ENCODE peak calls at places on chromosomes 4 and X, in six cellular contexts. E is gastrocnemius medialis; S is K562; X is AG04450; J is CD4-positive, CD25-positive, alpha-beta regulatory T cell; K is esophagus squamous epithelium. V is an unnamed sample.

GRCh38 chr4:4919926-4920325 is 60.5 kb downstream of the MSX1 start:
- DNase-seq in X (no peak), J (no peak), S (no peak), K (no peak), E (peak; percentile 17), V (no peak)

GRCh38 chr4:156662921-156663320 is 308.7 kb downstream of the PDGFC start:
- DNase-seq in J (no peak), X (no peak), S (no peak), E (no peak), K (no peak), V (no peak)

GRCh38 chr4:85595098-85595775 is 120.3 kb downstream of the ARHGAP24 start:
- DNase-seq in S (no peak), K (no peak), X (no peak), J (no peak), E (no peak), V (no peak)

GRCh38 chrX:123157586-123157985 is 26.5 kb upstream of the GRIA3 start:
- DNase-seq in S (no peak), E (no peak), X (no peak), K (no peak), J (no peak), V (no peak)

GRCh38 chr4:79603681-79604080 is 195.7 kb upstream of the GK2 start:
- DNase-seq in K (no peak), S (no peak), E (no peak), J (no peak), X (no peak), V (no peak)

GRCh38 chrX:153668423-153669173 is 5.0 kb downstream of the PNCK start:
- DNase-seq in J (no peak), X (no peak), E (no peak), S (no peak), K (no peak), V (no peak)

GRCh38 chr4:47913858-47914218 is 545 bp downstream of the NFXL1 start:
- DNase-seq in K (no peak), J (peak; percentile 14), X (no peak), E (peak; percentile 28), S (no peak), V (peak; percentile 36)

GRCh38 chr4:156894234-156894633 is 77.4 kb downstream of the PDGFC start:
- DNase-seq in J (no peak), S (no peak), X (no peak), E (no peak), K (no peak), V (no peak)

GRCh38 chr4:157099506-157099905 is 23.6 kb downstream of the GLRB start:
- DNase-seq in K (no peak), J (no peak), X (no peak), S (no peak), E (no peak), V (no peak)

DNA sequence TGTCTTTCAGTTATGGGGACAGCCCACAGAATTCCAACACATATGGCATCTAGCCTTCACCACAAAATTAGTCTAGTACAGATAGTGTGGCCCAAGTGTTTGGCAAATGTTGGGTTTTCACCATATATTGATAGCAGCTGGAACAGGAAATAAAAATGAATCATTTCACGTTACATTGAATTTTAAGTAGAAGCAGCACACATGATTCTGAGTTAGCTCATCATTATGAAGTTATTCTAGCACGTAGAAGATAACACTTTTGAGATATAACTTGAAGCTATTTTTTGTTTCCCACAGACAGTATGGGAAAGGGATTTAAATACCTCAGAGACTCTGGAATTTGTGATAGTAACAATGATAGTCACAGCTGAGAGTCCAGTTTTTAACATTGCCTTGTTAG is 118.7 kb downstream of the FAT4 start:
- DNase-seq in E (no peak), J (no peak), X (peak; percentile 3), S (no peak), K (no peak), V (no peak)
- H3K27ac ChIP-seq in E (no peak overlapping the region), J (no peak overlapping the region), X (no peak overlapping the region), S (no peak overlapping the region), K (peak overlapping the region; percentile 29), V (no peak overlapping the region)

GRCh38 chr4:336099-336892 is 1.3 kb upstream of the ZNF141 start:
- DNase-seq in J (no peak), E (no peak), X (no peak), S (no peak), K (no peak), V (no peak)

GRCh38 chr4:338759-339097 is 1.1 kb downstream of the ZNF141 start:
- DNase-seq in J (no peak), K (no peak), X (no peak), S (no peak), E (no peak), V (no peak)

GRCh38 chr4:336893-337142 is 796 bp upstream of the ZNF141 start:
- DNase-seq in X (no peak), S (no peak), K (no peak), E (no peak), J (no peak), V (no peak)

GRCh38 chr4:337932-338758 is 531 bp downstream of the ZNF141 start:
- DNase-seq in E (no peak), J (no peak), X (no peak), S (no peak), K (no peak), V (no peak)

DNA sequence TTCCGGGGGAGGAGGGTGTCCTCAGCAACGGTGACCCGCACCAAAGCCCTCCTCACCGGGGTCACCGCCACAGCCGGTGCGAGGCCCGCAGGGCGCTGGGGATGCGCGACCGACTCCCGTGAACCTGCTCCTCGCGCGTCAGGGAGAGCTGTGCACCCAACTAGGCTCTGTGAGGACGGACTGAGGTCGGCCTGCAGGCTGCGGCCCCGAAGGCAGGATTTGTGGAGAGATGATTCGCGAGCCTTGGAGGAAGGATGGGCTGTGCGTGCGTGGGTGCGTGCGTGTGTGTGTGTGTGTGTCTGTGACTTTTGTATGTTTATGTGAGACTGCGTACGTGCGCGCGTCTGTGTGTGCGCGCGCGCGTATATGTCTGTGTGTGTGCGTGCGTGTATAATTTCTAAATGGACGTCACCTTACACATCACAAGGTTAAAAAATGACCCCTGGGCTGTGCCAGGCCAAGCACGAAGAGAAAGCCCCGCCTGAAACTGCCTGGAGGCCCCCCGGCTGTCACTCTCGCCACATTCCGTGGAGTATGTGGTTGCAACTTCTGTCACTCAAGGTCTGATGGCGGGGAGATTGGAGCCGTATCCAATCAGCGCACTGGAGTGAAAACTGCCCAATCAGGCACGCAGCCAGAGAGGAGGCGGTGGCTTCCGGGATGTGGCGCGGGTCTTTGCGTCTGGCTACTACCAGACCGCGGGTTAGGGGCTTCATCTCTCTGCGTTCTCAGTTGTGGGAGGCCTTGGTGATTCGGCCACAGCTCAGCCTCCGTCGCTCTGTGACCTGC is at the start of gene ZNF141:
- DNase-seq in S (no peak), J (peak; percentile 83), E (peak; percentile 94), K (peak; percentile 86), X (peak; percentile 94), V (no peak)
- H3K9me3 ChIP-seq in S (no peaks in the 10 kb centered on the region), J (peaks cover 20% of the 10 kb centered on the region), E (no peaks in the 10 kb centered on the region), K (peaks cover 23% of the 10 kb centered on the region), X (peaks cover 33% of the 10 kb centered on the region), V (no peaks in the 10 kb centered on the region)

GRCh38 chr4:173891072-173891471 is 361.0 kb upstream of the HAND2 start:
- DNase-seq in E (no peak), K (no peak), X (no peak), J (no peak), S (no peak), V (no peak)
- H3K27ac ChIP-seq in E (no peak overlapping the region), K (no peak overlapping the region), X (no peak overlapping the region), J (no peak overlapping the region), S (no peak overlapping the region), V (no peak overlapping the region)

GRCh38 chr4:110619401-110620247 is 3.3 kb downstream of the PITX2 start:
- DNase-seq in X (no peak), E (peak; percentile 34), J (no peak), K (no peak), S (no peak), V (no peak)
- H3K9me3 ChIP-seq in X (peaks cover 42% of the 10 kb centered on the region), E (no peaks in the 10 kb centered on the region), J (no peaks in the 10 kb centered on the region), K (peaks cover 14% of the 10 kb centered on the region), S (no peaks in the 10 kb centered on the region), V (no peaks in the 10 kb centered on the region)

DNA sequence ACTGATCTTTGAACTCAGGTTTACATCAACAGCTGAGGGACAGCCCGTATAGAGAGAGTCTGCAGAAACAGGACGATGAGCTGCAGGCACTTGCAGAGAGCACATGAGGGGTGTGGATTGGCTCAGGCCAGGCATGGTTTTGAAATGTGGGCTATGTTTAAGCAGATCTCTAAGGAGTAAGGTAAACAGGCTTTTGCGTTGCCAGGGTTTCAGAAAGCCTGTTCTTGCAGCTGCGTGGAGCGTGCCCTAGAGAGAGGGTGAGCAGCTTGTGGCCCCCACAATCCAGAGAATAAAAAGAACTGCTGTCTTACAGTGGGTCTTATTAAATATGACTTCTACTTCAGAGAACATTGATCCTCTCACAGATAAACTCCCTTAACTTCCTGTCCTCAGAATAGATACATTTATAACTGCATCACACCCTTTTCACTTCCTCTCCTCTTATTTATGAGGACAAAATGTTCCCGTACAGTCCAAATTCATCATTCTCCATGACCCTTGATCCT is 64.1 kb downstream of the TMA16 start:
- DNase-seq in J (no peak), X (no peak), K (no peak), S (no peak), E (peak; percentile 15), V (no peak)
- H3K27ac ChIP-seq in J (peak overlapping the region; percentile 72), X (no peak overlapping the region), K (peak overlapping the region; percentile 75), S (no peak overlapping the region), E (no peak overlapping the region), V (no peak overlapping the region)

GRCh38 chrX:78643874-78644273 is 15.3 kb downstream of the RTL3 start:
- DNase-seq in K (no peak), J (no peak), X (no peak), S (no peak), E (no peak), V (no peak)
- H3K9me3 ChIP-seq in K (no peaks in the 10 kb centered on the region), J (peaks cover 3% of the 10 kb centered on the region), X (no peaks in the 10 kb centered on the region), S (no peaks in the 10 kb centered on the region), E (no peaks in the 10 kb centered on the region), V (no peaks in the 10 kb centered on the region)

DNA sequence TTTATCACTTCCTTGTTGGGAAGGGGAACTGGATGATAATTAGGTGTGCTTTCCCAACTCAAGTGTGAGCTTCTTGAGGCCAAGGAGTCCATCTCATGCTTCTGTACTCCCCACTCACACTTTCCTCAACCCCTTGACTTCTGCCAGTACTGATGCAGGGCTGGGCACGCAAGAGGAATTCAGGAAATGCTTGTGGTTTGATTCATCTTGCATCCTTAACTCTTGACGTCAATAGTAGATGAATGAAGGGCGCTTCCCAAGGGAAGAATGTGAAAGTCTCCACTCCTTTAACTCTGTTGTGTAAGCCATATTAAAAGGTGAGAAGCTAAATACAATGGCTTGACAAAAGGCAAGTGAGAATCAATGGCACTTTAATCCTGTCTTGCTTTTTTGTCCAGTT is 101.8 kb downstream of the AGTR2 start:
- DNase-seq in J (no peak), K (no peak), E (no peak), X (peak; percentile 34), S (no peak), V (no peak)
- H3K27ac ChIP-seq in J (no peak overlapping the region), K (no peak overlapping the region), E (no peak overlapping the region), X (no peak overlapping the region), S (no peak overlapping the region), V (no peak overlapping the region)

DNA sequence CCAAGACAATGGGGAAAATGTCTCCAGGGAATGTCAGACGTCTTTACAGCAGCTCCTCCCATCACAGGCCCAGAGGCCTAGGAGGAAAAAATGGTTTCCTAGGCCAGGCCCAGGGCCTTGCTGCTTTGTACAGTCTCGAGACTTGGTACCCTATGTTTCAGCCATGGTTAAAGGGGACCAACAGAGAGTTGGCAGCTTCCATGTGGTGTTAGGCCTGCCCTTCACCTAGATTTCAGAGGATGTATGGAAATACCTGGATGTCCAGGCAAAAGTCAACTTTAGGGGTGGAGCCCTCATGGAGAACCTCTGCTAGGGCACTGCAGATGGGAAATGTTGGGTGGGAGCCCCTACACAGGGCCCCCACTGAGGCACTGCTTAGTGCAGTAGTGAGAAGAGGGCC is 38.5 kb downstream of the ABCG2 start:
- DNase-seq in J (no peak), E (no peak), K (no peak), S (no peak), X (no peak), V (no peak)
- H3K9me3 ChIP-seq in J (peaks cover 6% of the 10 kb centered on the region), E (no peaks in the 10 kb centered on the region), K (peaks cover 11% of the 10 kb centered on the region), S (no peaks in the 10 kb centered on the region), X (peaks cover 9% of the 10 kb centered on the region), V (no peaks in the 10 kb centered on the region)

V was measured in MM.1S.